ENCODE peak calls at places on chromosomes 7 and 10, in six cellular contexts. M is upper lobe of right lung, K is fibroblast of lung, B is suprapubic skin, X is AG04450, T is GM10248. U is an unnamed sample.

GRCh38 chr10:132753596-132753995 is 32.4 kb downstream of the NKX6-2 start:
- DNase-seq in M (no peak), K (no peak), B (no peak), X (no peak), T (no peak), U (no peak)

GRCh38 chr10:43377393-43377883 is 6.0 kb downstream of the FXYD4 start:
- DNase-seq in M (peak), K (no peak), B (no peak), X (no peak), T (no peak), U (no peak)

GRCh38 chr7:123537026-123537642 is 2.7 kb upstream of the IQUB start:
- DNase-seq in M (no peak), K (no peak), B (no peak), X (no peak), T (no peak), U (no peak)

GRCh38 chr7:102004229-102004628 is 186.8 kb downstream of the CUX1 start:
- DNase-seq in M (no peak), K (peak), B (no peak), X (no peak), T (no peak), U (no peak)

GRCh38 chr10:28054211-28054888 is 55.5 kb upstream of the ODAD2 start:
- DNase-seq in M (no peak), K (peak), B (no peak), X (peak), T (no peak), U (no peak)

GRCh38 chr10:3765376-3765667 is 19.7 kb downstream of the KLF6 start:
- DNase-seq in M (no peak), K (no peak), B (no peak), X (no peak), T (no peak), U (no peak)

GRCh38 chr7:142863891-142864685 is 9.2 kb downstream of the EPHB6 start:
- DNase-seq in M (peak), K (no peak), B (no peak), X (no peak), T (no peak), U (no peak)

GRCh38 chr7:45150199-45150598 is 7.4 kb upstream of the RAMP3 start:
- DNase-seq in M (peak), K (no peak), B (peak), X (no peak), T (no peak), U (no peak)

GRCh38 chr7:66099551-66100407 is 14.9 kb upstream of the CRCP start:
- DNase-seq in M (peak), K (peak), B (peak), X (peak), T (peak), U (no peak)

GRCh38 chr7:140475747-140476333 is 3.5 kb downstream of the MKRN1 start:
- DNase-seq in M (no peak), K (peak), B (no peak), X (peak), T (peak), U (peak)
- TF ChIP-seq CTCF in M (peak), K (peak), B (peak), X (peak), T (peak), U (no peak)

DNA sequence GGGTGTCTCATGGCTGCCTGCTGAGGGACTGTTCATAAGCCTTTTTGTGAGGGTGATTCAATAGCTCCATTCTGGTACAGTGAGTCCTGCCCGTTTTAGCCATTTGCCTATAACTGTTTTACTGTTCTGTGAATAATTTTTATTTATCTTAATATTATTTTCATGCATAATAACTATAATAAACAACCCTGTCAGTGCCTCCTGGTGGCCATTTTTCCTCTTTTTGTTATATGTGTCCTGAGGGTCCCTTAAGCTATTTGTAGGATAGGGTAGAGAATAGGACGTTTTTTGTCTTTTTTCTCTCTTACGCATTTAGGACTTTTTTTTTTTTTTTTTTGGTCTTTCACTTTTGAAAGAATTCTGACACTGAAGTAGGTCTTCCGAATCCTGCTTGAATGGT is 2.9 kb downstream of the C1QL3 start:
- DNase-seq in M (no peak), K (no peak), B (no peak), X (no peak), T (no peak), U (no peak)
- TF ChIP-seq CTCF in M (peak), K (peak), B (no peak), X (peak), T (peak), U (no peak)

DNA sequence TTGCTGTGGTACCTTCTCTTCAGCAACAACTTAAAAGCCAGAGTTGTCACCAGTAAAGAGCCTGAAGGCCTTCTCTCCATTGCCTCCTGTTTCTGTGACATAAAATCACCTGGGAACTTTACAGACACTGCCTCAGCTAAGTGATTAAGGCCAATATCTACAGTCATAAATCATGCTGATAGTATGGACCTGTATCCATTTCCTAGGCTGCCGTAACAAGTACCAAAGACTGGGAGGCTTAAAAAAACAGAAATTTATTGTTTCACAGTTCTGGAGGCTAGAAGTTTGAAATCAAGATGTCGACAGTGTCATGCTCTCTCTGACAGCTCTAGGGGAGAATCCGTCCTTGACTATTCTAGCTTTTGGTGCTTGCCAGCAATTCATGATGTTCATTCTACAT is 108.4 kb upstream of the UNC5B start:
- DNase-seq in M (no peak), K (no peak), B (no peak), X (no peak), T (no peak), U (no peak)
- TF ChIP-seq CTCF in M (no peak), K (no peak), B (no peak), X (no peak), T (no peak), U (no peak)

GRCh38 chr10:75395171-75395954 is 6.2 kb downstream of the ZNF503 start:
- DNase-seq in M (peak), K (peak), B (peak), X (no peak), T (peak), U (peak)
- TF ChIP-seq CTCF in M (peak), K (peak), B (peak), X (peak), T (peak), U (peak)

DNA sequence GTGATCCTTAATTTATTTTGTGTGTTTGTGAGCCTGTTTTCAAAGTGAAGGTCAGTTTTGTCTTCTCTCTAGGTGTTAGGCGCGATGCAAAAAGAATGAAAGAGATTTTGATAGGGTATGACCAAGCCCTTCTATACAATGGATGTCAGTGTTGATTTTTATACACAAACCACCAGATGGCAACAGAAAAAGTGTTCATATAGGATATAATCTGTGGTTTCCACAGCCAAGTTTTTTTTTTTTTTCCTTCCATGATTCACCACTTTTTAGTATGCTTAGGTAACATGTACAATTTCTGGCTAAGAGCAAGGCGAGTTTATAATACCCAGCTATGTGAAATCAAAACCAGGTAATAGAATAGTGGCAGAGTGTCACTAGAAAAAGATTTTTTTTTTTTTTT is 8.1 kb downstream of the SDK1 start:
- DNase-seq in M (no peak), K (peak), B (no peak), X (no peak), T (no peak), U (no peak)
- TF ChIP-seq CTCF in M (no peak), K (no peak), B (no peak), X (peak), T (no peak), U (no peak)

DNA sequence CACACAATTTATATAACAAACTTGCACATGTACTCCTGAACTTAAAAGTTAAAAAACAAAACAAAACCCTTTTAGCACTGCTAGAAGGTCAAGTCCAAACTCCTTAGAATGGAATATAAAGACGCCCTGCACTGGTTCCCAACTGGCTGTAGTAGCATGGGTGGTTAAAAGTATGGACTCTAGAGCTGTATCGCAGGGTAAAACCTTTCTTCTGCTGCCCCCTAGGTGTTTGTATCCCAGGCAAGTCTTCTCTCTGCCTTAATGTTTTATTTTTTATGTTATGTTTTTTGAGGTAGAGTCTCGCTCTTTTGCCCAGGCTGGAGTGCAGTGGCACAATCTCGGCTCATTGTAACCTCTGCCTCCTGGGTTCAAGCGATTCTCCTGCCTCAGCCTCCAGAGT is 35.2 kb downstream of the LSMEM1 start:
- DNase-seq in M (no peak), K (no peak), B (no peak), X (no peak), T (no peak), U (no peak)
- TF ChIP-seq CTCF in M (no peak), K (no peak), B (no peak), X (no peak), T (no peak), U (no peak)

DNA sequence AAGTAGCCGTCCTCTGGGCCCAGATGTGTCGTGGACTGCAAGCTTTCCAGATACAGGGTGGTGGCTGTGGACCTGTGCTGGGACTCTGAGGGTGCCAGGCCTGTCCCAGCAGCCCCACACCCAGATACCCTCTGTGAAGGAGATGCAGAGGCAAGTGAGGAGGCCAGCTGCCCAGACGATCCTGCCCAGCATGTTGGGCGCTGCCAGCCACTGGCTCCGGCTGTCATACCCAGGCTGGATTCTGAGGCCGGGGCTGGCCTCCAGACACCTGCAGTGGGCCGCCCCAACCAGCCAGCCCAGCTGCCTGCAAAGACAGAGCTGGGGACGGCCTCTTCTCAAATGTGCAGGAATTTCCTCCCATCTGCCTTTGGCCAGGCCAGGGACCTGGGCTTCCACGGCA is 39.1 kb upstream of the EBF3 start:
- DNase-seq in M (no peak), K (no peak), B (no peak), X (no peak), T (peak), U (no peak)
- TF ChIP-seq CTCF in M (no peak), K (no peak), B (no peak), X (no peak), T (no peak), U (no peak)

GRCh38 chr7:105133986-105134655 is 120.1 kb downstream of the KMT2E start:
- DNase-seq in M (no peak), K (no peak), B (no peak), X (no peak), T (no peak), U (no peak)
- TF ChIP-seq CTCF in M (no peak), K (no peak), B (no peak), X (no peak), T (no peak), U (no peak)

GRCh38 chr7:30470783-30471182 is 7.8 kb downstream of the NOD1 start:
- DNase-seq in M (no peak), K (peak), B (no peak), X (no peak), T (no peak), U (no peak)

GRCh38 chr7:30470163-30470770 is 8.3 kb downstream of the NOD1 start:
- DNase-seq in M (no peak), K (peak), B (no peak), X (no peak), T (no peak), U (no peak)

GRCh38 chr7:30468041-30468440 is 10.5 kb downstream of the NOD1 start:
- DNase-seq in M (no peak), K (no peak), B (no peak), X (no peak), T (no peak), U (no peak)

GRCh38 chr7:30468791-30469190 is 9.8 kb downstream of the NOD1 start:
- DNase-seq in M (no peak), K (no peak), B (no peak), X (no peak), T (no peak), U (no peak)

DNA sequence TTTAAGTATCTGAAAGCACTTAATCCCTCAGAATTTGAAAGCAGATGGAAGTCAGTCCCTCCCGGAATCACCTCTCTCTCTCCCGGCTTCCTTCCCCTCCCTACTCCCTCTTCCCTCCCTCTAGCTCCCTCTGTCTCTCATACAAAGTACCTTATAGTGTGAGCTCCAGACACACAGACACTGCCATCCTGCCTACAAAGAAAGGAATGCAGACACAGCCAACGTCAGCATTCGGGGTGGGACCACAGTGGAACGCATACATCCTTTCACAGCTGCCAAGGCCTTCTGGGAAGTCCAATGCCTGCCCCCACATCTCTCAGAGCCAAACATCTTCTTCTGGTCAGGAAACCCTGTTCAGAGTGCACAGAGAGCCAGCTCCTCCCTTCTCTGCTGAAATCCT is 9.3 kb downstream of the NOD1 start:
- DNase-seq in M (peak), K (peak), B (peak), X (peak), T (no peak), U (no peak)
- TF ChIP-seq CTCF in M (peak), K (peak), B (peak), X (peak), T (no peak), U (no peak)

GRCh38 chr7:146129296-146129695 is 12.7 kb downstream of the CNTNAP2 start:
- DNase-seq in M (no peak), K (no peak), B (no peak), X (no peak), T (no peak), U (no peak)
- TF ChIP-seq CTCF in M (no peak), K (no peak), B (no peak), X (no peak), T (no peak), U (no peak)